ENCODE peak calls at places on chromosomes 2 and 18, in eight cellular contexts. U is HFFc6, T is fibroblast of lung, Y is lower lobe of right lung, P is mesothelial cell of epicardium, B is mammary epithelial cell, Q is thyroid gland, O is kidney. N is an unnamed sample.

GRCh38 chr18:45365835-45366234 is 249.4 kb upstream of the SLC14A2 start:
- DNase-seq in U (no peak), T (no peak), Y (no peak), P (no peak), B (no peak), Q (no peak), O (no peak), N (peak)

GRCh38 chr18:66599190-66599589 is 4.7 kb downstream of the CDH19 start:
- DNase-seq in U (no peak), T (no peak), Y (no peak), P (no peak), B (peak), Q (no peak), O (no peak), N (no peak)

GRCh38 chr2:235416816-235417499 is 76.9 kb upstream of the AGAP1 start:
- DNase-seq in U (peak), T (peak), Y (peak), P (no peak), B (no peak), Q (peak), O (peak), N (peak)

GRCh38 chr2:174607989-174608865 is 10.6 kb upstream of the WIPF1 start:
- DNase-seq in U (no peak), T (no peak), Y (no peak), P (no peak), B (no peak), Q (no peak), O (no peak), N (no peak)

GRCh38 chr18:45050712-45051639 is 370.3 kb downstream of the SETBP1 start:
- DNase-seq in U (peak), T (peak), Y (no peak), P (no peak), B (peak), Q (no peak), O (no peak), N (peak)

GRCh38 chr2:32931945-32932709 is 14.6 kb upstream of the LTBP1 start:
- DNase-seq in U (no peak), T (no peak), Y (no peak), P (no peak), B (no peak), Q (no peak), O (no peak), N (no peak)

GRCh38 chr2:127196549-127196948 is 23.6 kb downstream of the CYP27C1 start:
- DNase-seq in U (no peak), T (no peak), Y (no peak), P (no peak), B (no peak), Q (no peak), O (no peak), N (no peak)

GRCh38 chr18:46920067-46920466 is 2.7 kb downstream of the KATNAL2 start:
- DNase-seq in U (no peak), T (no peak), Y (no peak), P (no peak), B (no peak), Q (no peak), O (no peak), N (no peak)

GRCh38 chr2:64980192-64980591 is 9.0 kb upstream of the SLC1A4 start:
- DNase-seq in U (no peak), T (no peak), Y (no peak), P (no peak), B (no peak), Q (no peak), O (no peak), N (no peak)

GRCh38 chr18:44911260-44911659 is 230.6 kb downstream of the SETBP1 start:
- DNase-seq in U (no peak), T (no peak), Y (no peak), P (no peak), B (no peak), Q (no peak), O (no peak), N (no peak)

GRCh38 chr2:14239605-14240004 is 392.9 kb upstream of the LRATD1 start:
- DNase-seq in U (no peak), T (no peak), Y (no peak), P (no peak), B (no peak), Q (no peak), O (no peak), N (no peak)

GRCh38 chr2:88190808-88191721 is 20.9 kb downstream of the THNSL2 start:
- DNase-seq in U (no peak), T (peak), Y (no peak), P (peak), B (peak), Q (peak), O (no peak), N (peak)

GRCh38 chr18:66560092-66560491 is 43.8 kb downstream of the CDH19 start:
- DNase-seq in U (no peak), T (peak), Y (no peak), P (no peak), B (peak), Q (peak), O (no peak), N (peak)

GRCh38 chr2:130372833-130373807 is 17.3 kb downstream of the PTPN18 start:
- DNase-seq in U (no peak), T (no peak), Y (no peak), P (no peak), B (no peak), Q (no peak), O (peak), N (no peak)
- TF ChIP-seq CTCF in U (peak), T (no peak), Y (peak), P (peak), B (no peak), Q (no peak), O (no peak), N (no peak)

GRCh38 chr2:34403512-34403911 is 804.4 kb upstream of the FAM98A start:
- DNase-seq in U (no peak), T (no peak), Y (no peak), P (no peak), B (no peak), Q (no peak), O (no peak), N (no peak)

GRCh38 chr2:34401186-34401585 is 802.1 kb upstream of the FAM98A start:
- DNase-seq in U (no peak), T (no peak), Y (no peak), P (no peak), B (no peak), Q (no peak), O (no peak), N (no peak)
- TF ChIP-seq CTCF in U (no peak), T (no peak), Y (no peak), P (no peak), B (no peak), Q (no peak), O (no peak), N (no peak)

DNA sequence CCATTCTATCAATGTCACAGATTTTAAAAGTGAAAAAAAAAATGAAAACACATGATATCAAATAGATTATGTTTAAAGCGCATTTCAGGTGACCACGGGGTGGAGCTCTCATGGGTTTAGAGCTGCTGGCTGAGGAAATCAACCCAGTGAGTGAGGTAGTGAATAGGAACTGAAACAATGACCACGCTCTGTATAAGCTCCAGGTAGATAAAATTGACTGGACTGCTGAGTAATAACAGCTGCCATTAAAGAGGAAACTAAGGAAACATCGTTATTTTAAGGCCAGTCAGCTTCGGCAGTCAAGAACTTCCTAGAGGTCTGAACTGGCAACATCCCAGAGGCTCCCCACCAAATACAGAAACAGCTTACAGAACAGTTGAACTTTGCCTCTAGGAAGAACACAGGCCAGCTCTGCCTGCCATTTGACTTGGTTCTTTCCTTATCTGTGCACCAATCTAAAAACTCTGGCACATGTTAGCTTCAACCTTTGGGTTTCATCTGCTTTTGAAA is 185.9 kb downstream of the PDE1A start:
- DNase-seq in U (peak), T (peak), Y (no peak), P (peak), B (peak), Q (peak), O (no peak), N (peak)
- TF ChIP-seq CTCF in U (peak), T (peak), Y (peak), P (no peak), B (peak), Q (no peak), O (peak), N (peak)

GRCh38 chr2:133266926-133267590 is 301.2 kb downstream of the NCKAP5 start:
- DNase-seq in U (no peak), T (no peak), Y (no peak), P (no peak), B (peak), Q (no peak), O (no peak), N (no peak)

GRCh38 chr2:133264951-133265949 is 303.0 kb downstream of the NCKAP5 start:
- DNase-seq in U (no peak), T (no peak), Y (peak), P (no peak), B (no peak), Q (no peak), O (peak), N (no peak)

GRCh38 chr2:133266075-133266925 is 302.0 kb downstream of the NCKAP5 start:
- DNase-seq in U (no peak), T (peak), Y (no peak), P (peak), B (peak), Q (no peak), O (peak), N (no peak)

GRCh38 chr2:133262888-133263287 is 305.4 kb downstream of the NCKAP5 start:
- DNase-seq in U (no peak), T (peak), Y (no peak), P (no peak), B (peak), Q (no peak), O (no peak), N (no peak)
- TF ChIP-seq CTCF in U (peak), T (peak), Y (no peak), P (no peak), B (peak), Q (no peak), O (no peak), N (no peak)

GRCh38 chr2:192444286-192444838 is 249.6 kb upstream of the TMEFF2 start:
- DNase-seq in U (no peak), T (no peak), Y (no peak), P (no peak), B (no peak), Q (no peak), O (no peak), N (no peak)
- TF ChIP-seq CTCF in U (no peak), T (no peak), Y (no peak), P (no peak), B (no peak), Q (no peak), O (no peak), N (no peak)